ENCODE peak calls at places on chromosomes 4 and X, in eight cellular contexts. X is kidney; A is SJCRH30; L is CD8-positive, alpha-beta memory T cell; U is right lobe of liver; G is tibial nerve; Y is neuronal stem cell; H is fibroblast of lung. V is an unnamed sample. For H3K4me1, the result is how much of the 10 kb centered on the place peaks cover.

GRCh38 chrX:53018627-53019026 is 30.0 kb upstream of the GPR173 start:
- DNase-seq in X (no peak), A (no peak), L (no peak), U (no peak), G (no peak), Y (no peak), H (no peak), V (no peak)

GRCh38 chr4:106746451-106746850 is 289.7 kb downstream of the DKK2 start:
- DNase-seq in X (no peak), A (no peak), L (no peak), U (no peak), G (no peak), Y (no peak), H (peak), V (no peak)

GRCh38 chr4:26822546-26822945 is 38.1 kb upstream of the STIM2 start:
- DNase-seq in X (no peak), A (no peak), L (peak), U (no peak), G (no peak), Y (no peak), H (no peak), V (no peak)

GRCh38 chr4:175671491-175671934 is 140.6 kb downstream of the GPM6A start:
- DNase-seq in X (peak), A (peak), L (no peak), U (no peak), G (no peak), Y (peak), H (peak), V (no peak)

GRCh38 chr4:8818063-8818881 is 53.4 kb downstream of the HMX1 start:
- DNase-seq in X (peak), A (no peak), L (no peak), U (peak), G (no peak), Y (no peak), H (no peak), V (no peak)

GRCh38 chrX:72130762-72131231 is 918 bp downstream of the RTL5 start:
- DNase-seq in X (peak), A (no peak), L (no peak), U (no peak), G (no peak), Y (no peak), H (no peak), V (no peak)

GRCh38 chr4:112321768-112322684 is 24.9 kb downstream of the ALPK1 start:
- DNase-seq in X (no peak), A (peak), L (peak), U (peak), G (peak), Y (peak), H (peak), V (peak)

GRCh38 chr4:83128235-83128929 is 13.9 kb upstream of the PLAC8 start:
- DNase-seq in X (no peak), A (no peak), L (no peak), U (no peak), G (no peak), Y (no peak), H (peak), V (no peak)

GRCh38 chrX:24149346-24150050 is at the start of gene ZFX:
- DNase-seq in X (peak), A (peak), L (peak), U (peak), G (no peak), Y (peak), H (peak), V (no peak)

GRCh38 chr4:173025131-173025530 is 143.5 kb upstream of the GALNT7 start:
- DNase-seq in X (no peak), A (peak), L (peak), U (no peak), G (peak), Y (peak), H (peak), V (peak)

GRCh38 chr4:4490041-4490440 is 51.8 kb downstream of the STX18 start:
- DNase-seq in X (no peak), A (no peak), L (no peak), U (no peak), G (no peak), Y (no peak), H (no peak), V (no peak)

GRCh38 chr4:54558889-54559682 is 98.7 kb upstream of the KIT start:
- DNase-seq in X (no peak), A (no peak), L (no peak), U (no peak), G (no peak), Y (no peak), H (no peak), V (no peak)

GRCh38 chr4:125801373-125801772 is 486.6 kb downstream of the FAT4 start:
- DNase-seq in X (no peak), A (peak), L (no peak), U (no peak), G (no peak), Y (no peak), H (peak), V (no peak)

GRCh38 chrX:21645437-21646220 is 12.5 kb downstream of the KLHL34 start:
- DNase-seq in X (no peak), A (no peak), L (no peak), U (no peak), G (no peak), Y (no peak), H (no peak), V (no peak)

GRCh38 chrX:148609766-148610698 is 109.6 kb downstream of the AFF2 start:
- DNase-seq in X (no peak), A (peak), L (no peak), U (no peak), G (no peak), Y (peak), H (peak), V (peak)

GRCh38 chr4:147851135-147851534 is 119.2 kb downstream of the ARHGAP10 start:
- DNase-seq in X (no peak), A (no peak), L (no peak), U (no peak), G (no peak), Y (no peak), H (no peak), V (no peak)

GRCh38 chr4:153062652-153063168 is 126.6 kb downstream of the FHDC1 start:
- DNase-seq in X (no peak), A (no peak), L (no peak), U (no peak), G (no peak), Y (no peak), H (no peak), V (no peak)

GRCh38 chr4:147823135-147823534 is 91.2 kb downstream of the ARHGAP10 start:
- DNase-seq in X (no peak), A (no peak), L (no peak), U (no peak), G (no peak), Y (no peak), H (no peak), V (no peak)

GRCh38 chrX:132425744-132426318 is 63.0 kb downstream of the MBNL3 start:
- DNase-seq in X (no peak), A (no peak), L (no peak), U (no peak), G (no peak), Y (no peak), H (no peak), V (no peak)

GRCh38 chrX:92247076-92247475 is 467.9 kb downstream of the PCDH11X start:
- DNase-seq in X (no peak), A (no peak), L (no peak), U (no peak), G (no peak), Y (no peak), H (peak), V (no peak)

GRCh38 chrX:102650903-102651241 is 411 bp upstream of the GPRASP1 start:
- DNase-seq in X (no peak), A (no peak), L (no peak), U (no peak), G (no peak), Y (no peak), H (no peak), V (no peak)

GRCh38 chr4:145816091-145816490 is 122.5 kb downstream of the ZNF827 start:
- DNase-seq in X (no peak), A (no peak), L (no peak), U (no peak), G (no peak), Y (no peak), H (peak), V (no peak)

GRCh38 chr4:118086334-118086733 is 52.0 kb downstream of the NDST3 start:
- DNase-seq in X (no peak), A (peak), L (no peak), U (no peak), G (no peak), Y (no peak), H (peak), V (no peak)

GRCh38 chrX:3076416-3076991 is 35.2 kb downstream of the ARSF start:
- DNase-seq in X (no peak), A (no peak), L (no peak), U (no peak), G (no peak), Y (no peak), H (no peak), V (no peak)

GRCh38 chrX:56986138-56986537 is 9.2 kb downstream of the SPIN3 start:
- DNase-seq in X (no peak), A (no peak), L (no peak), U (no peak), G (no peak), Y (no peak), H (no peak), V (no peak)

GRCh38 chr4:54265366-54265765 is 36.3 kb downstream of the PDGFRA start:
- DNase-seq in X (no peak), A (no peak), L (no peak), U (peak), G (no peak), Y (no peak), H (no peak), V (no peak)

GRCh38 chr4:83328486-83328885 is 6.2 kb downstream of the HPSE start:
- DNase-seq in X (no peak), A (peak), L (no peak), U (no peak), G (no peak), Y (no peak), H (no peak), V (no peak)

GRCh38 chr4:39305902-39306677 is 60.1 kb downstream of the RFC1 start:
- DNase-seq in X (no peak), A (no peak), L (no peak), U (no peak), G (no peak), Y (no peak), H (peak), V (no peak)

GRCh38 chr4:41177016-41177415 is 37.3 kb downstream of the APBB2 start:
- DNase-seq in X (no peak), A (peak), L (no peak), U (no peak), G (no peak), Y (no peak), H (peak), V (no peak)

GRCh38 chrX:95764972-95765451 is 919.6 kb upstream of the DIAPH2 start:
- DNase-seq in X (no peak), A (peak), L (no peak), U (peak), G (peak), Y (peak), H (peak), V (no peak)
- H3K4me3 ChIP-seq in X (no peak), A (no peak), L (no peak), U (no peak), G (no peak), Y (no peak), H (no peak), V (no peak)

DNA sequence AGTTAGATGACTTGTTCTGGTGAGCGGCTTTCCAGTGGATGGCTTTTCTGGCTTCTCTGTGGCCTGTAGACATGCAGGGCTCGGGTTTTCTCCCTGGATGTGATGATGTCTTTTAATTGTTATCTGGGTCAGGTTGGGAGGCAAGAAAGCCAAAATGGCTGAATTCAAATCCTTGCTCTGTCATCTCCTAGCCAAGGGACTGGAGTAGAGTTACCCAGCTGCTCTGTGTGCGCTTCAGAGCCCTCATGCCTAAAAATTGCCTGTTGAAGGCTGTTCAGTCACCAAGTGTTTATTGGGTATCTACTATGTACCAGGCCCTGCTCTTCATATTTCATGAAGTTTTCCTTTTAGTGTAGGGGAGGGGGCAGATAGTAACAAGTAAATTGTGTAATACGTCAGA is 7.3 kb downstream of the DCUN1D4 start:
- DNase-seq in X (no peak), A (no peak), L (no peak), U (no peak), G (no peak), Y (no peak), H (no peak), V (no peak)
- H3K4me1 ChIP-seq in X (under half), A (under half), L (under half), U (half or more), G (under half), Y (under half), H (under half), V (under half)

DNA sequence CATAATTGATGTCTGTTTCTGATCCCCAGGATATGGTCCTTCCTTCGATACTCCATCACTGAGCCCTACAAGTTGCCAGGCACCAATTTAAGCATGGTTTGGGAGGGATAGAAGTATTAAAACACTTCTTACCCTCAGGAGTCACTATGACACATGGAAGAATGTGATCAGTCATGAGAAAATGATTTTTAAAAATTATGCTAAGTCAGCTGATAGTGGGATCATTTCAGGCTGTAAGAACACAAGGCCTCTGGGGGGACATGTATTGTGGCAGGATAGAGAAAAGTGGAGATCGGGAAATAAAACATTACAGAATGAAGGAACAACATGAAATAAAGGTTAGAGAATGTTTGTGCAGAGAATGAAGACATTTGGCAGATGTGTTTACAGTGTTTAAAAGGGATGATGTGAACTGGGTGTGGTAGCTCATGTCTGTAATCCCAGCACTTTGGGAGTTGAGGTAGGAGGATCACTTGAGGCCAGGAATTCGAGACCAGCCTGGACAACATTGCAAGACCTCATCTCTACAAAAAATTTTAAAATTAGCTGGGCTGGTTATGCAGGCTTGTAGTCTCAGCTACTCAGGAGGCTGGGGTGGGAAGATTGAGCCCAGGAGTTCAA is 64.0 kb downstream of the ELOVL6 start:
- DNase-seq in X (no peak), A (no peak), L (no peak), U (no peak), G (no peak), Y (no peak), H (no peak), V (no peak)
- H3K27ac ChIP-seq in X (no peak), A (no peak), L (no peak), U (no peak), G (no peak), Y (no peak), H (no peak), V (no peak)

DNA sequence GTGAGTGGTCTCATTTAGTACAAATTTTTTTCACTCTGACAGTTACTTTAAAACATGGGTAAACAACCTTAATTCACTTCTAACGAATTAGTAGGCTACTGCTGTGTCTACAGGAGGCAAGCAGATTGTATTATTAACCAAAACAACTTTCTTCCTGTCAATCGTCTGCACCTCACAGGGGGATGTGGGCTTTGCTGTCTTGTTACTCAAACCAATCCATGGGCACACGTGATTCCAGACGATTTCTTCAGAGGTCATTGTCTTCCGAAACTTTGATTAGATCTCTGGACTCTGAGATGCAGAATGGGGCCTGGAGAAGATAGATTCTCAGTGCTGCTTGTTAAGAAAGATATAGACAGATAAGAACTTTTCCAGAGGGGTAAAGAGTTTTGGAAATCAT is 327.8 kb downstream of the DHX15 start:
- DNase-seq in X (no peak), A (no peak), L (no peak), U (no peak), G (no peak), Y (no peak), H (no peak), V (no peak)
- H3K4me3 ChIP-seq in X (no peak), A (no peak), L (no peak), U (no peak), G (no peak), Y (no peak), H (no peak), V (no peak)

DNA sequence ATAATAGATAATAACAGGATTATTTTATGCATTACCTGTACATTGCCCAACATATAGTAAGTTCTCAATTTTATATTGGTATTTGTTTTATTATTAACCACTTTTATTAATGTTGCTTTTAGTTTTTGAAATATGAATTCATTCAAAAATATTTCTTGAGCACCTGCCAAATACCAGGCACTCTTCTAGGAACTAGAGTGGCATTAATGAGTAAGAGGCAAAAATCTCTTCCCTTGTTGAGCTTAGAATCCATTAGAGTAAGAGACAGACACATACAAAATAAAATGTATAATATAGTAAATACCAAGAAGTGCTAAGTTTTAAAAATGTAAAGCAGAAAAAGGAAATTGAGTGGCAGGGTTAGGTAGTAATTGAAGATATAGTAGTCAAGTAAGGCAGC is 45.8 kb downstream of the TET2 start:
- DNase-seq in X (no peak), A (no peak), L (no peak), U (no peak), G (no peak), Y (no peak), H (no peak), V (no peak)
- H3K4me1 ChIP-seq in X (under half), A (under half), L (under half), U (under half), G (under half), Y (under half), H (under half), V (under half)

GRCh38 chr4:17718471-17718870 is 63.0 kb downstream of the FAM184B start:
- DNase-seq in X (no peak), A (no peak), L (no peak), U (no peak), G (no peak), Y (no peak), H (no peak), V (no peak)

GRCh38 chr4:17721496-17722360 is 59.7 kb downstream of the FAM184B start:
- DNase-seq in X (no peak), A (no peak), L (no peak), U (no peak), G (no peak), Y (no peak), H (peak), V (no peak)

GRCh38 chr4:17719106-17719505 is 62.3 kb downstream of the FAM184B start:
- DNase-seq in X (no peak), A (no peak), L (no peak), U (no peak), G (no peak), Y (no peak), H (peak), V (no peak)

GRCh38 chr4:17723648-17724047 is 57.8 kb downstream of the FAM184B start:
- DNase-seq in X (no peak), A (no peak), L (no peak), U (no peak), G (no peak), Y (no peak), H (no peak), V (no peak)

GRCh38 chr4:17722361-17722710 is 59.1 kb downstream of the FAM184B start:
- DNase-seq in X (no peak), A (no peak), L (no peak), U (no peak), G (no peak), Y (no peak), H (no peak), V (no peak)
- H3K27ac ChIP-seq in X (no peak), A (no peak), L (no peak), U (no peak), G (no peak), Y (no peak), H (peak), V (no peak)

DNA sequence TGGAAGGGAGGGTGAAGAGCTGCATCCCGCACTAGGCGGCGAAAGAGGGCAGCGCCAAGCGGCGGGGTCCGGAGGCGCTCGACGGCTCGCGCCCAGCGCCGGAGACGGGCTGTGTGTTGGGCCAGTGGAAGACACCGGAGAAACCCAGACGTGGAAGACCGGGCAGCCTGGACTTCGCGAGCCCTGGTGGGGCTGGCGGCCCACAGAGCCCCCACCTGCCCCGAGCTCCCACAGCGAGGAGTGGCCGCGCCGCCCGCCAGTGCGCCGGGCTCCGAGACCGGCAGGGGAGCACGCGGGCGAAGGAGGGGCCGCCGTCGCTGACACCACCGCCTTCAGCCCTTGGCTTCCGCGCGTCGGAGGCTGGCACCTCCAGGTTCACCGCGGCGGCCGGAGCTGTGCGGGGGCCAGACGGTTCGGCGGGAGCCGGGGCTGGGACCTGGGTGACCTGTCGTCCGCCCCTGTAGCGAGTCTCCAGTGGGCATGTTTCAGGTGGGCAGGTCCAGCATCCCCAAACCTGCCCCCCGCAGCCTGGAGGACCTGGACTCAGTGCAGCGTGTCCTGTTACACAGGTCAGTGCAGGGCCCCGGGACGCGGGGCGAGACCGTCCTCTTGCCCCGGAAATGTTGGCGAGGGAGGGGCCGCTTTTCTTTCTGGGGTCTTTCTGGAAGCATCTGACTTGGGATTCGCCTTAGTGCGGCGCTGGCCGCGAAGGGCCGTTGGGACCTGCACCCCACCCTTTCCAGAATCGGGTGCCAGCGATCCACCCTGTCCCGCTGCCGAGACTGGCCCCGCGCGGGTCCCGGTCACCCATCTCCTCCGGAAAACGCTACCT is 9.6 kb upstream of the INTU start:
- DNase-seq in X (peak), A (peak), L (no peak), U (no peak), G (no peak), Y (peak), H (peak), V (no peak)
- H3K4me3 ChIP-seq in X (peak), A (peak), L (no peak), U (peak), G (peak), Y (peak), H (peak), V (peak)

GRCh38 chr4:25539241-25539640 is 116.4 kb upstream of the SLC34A2 start:
- DNase-seq in X (no peak), A (no peak), L (no peak), U (no peak), G (no peak), Y (no peak), H (no peak), V (no peak)
- H3K4me1 ChIP-seq in X (under half), A (under half), L (under half), U (under half), G (under half), Y (under half), H (under half), V (under half)

V was measured in iPS DF 6.9.